ENCODE peak calls at places on chromosomes 5 and 9, in five cellular contexts. One of them, this sample, is unnamed.

GRCh38 chr9:137690939-137691647 is 72.3 kb downstream of the EHMT1 start:
- DNase-seq in ovary: no peak
- DNase-seq in EL: no peak
- DNase-seq in HCEC 1CT: no peak
- DNase-seq in RPMI7951: no peak
- DNase-seq in this sample: no peak

GRCh38 chr9:73133921-73134407 is 17.7 kb upstream of the ANXA1 start:
- DNase-seq in ovary: no peak
- DNase-seq in EL: no peak
- DNase-seq in HCEC 1CT: no peak
- DNase-seq in RPMI7951: no peak
- DNase-seq in this sample: no peak

GRCh38 chr9:108786322-108786721 is 69.5 kb downstream of the ACTL7B start:
- DNase-seq in ovary: no peak
- DNase-seq in EL: no peak
- DNase-seq in HCEC 1CT: no peak
- DNase-seq in RPMI7951: no peak
- DNase-seq in this sample: no peak

GRCh38 chr9:100602302-100602930 is 24.5 kb downstream of the CAVIN4 start:
- DNase-seq in ovary: no peak
- DNase-seq in EL: peak
- DNase-seq in HCEC 1CT: peak
- DNase-seq in RPMI7951: peak
- DNase-seq in this sample: peak

GRCh38 chr5:58019614-58020013 is 440.3 kb downstream of the PLK2 start:
- DNase-seq in ovary: peak
- DNase-seq in EL: no peak
- DNase-seq in HCEC 1CT: peak
- DNase-seq in RPMI7951: peak
- DNase-seq in this sample: peak

GRCh38 chr5:140725799-140726471 is 25.7 kb downstream of the ZMAT2 start:
- DNase-seq in ovary: no peak
- DNase-seq in EL: peak
- DNase-seq in HCEC 1CT: peak
- DNase-seq in RPMI7951: peak
- DNase-seq in this sample: peak

GRCh38 chr5:53674114-53674513 is 113.7 kb downstream of the NDUFS4 start:
- DNase-seq in ovary: no peak
- DNase-seq in EL: no peak
- DNase-seq in HCEC 1CT: no peak
- DNase-seq in RPMI7951: no peak
- DNase-seq in this sample: no peak

GRCh38 chr9:34386656-34387055 is 10.0 kb upstream of the MYORG start:
- DNase-seq in ovary: no peak
- DNase-seq in EL: no peak
- DNase-seq in HCEC 1CT: no peak
- DNase-seq in RPMI7951: no peak
- DNase-seq in this sample: no peak

GRCh38 chr5:112630246-112631009 is 107.3 kb upstream of the APC start:
- DNase-seq in ovary: no peak
- DNase-seq in EL: no peak
- DNase-seq in HCEC 1CT: no peak
- DNase-seq in RPMI7951: no peak
- DNase-seq in this sample: no peak